ENCODE peak calls at places on chromosome 12, in eight cellular contexts. One of them, this sample, is unnamed.

GRCh38 chr12:52816189-52816588 is 2.3 kb upstream of the KRT4 start:
- DNase-seq in cardiac muscle cell: no peak
- DNase-seq in lung: no peak
- DNase-seq in Panc1: no peak
- DNase-seq in endothelial cell of umbilical vein: no peak
- DNase-seq in CD8-positive, alpha-beta T cell: no peak
- DNase-seq in CD4-positive, alpha-beta memory T cell: no peak
- DNase-seq in fibroblast of lung: no peak
- DNase-seq in this sample: no peak

GRCh38 chr12:94872671-94873367 is 130.7 kb downstream of the NDUFA12 start:
- DNase-seq in cardiac muscle cell: no peak
- DNase-seq in lung: no peak
- DNase-seq in Panc1: no peak
- DNase-seq in endothelial cell of umbilical vein: no peak
- DNase-seq in CD8-positive, alpha-beta T cell: no peak
- DNase-seq in CD4-positive, alpha-beta memory T cell: no peak
- DNase-seq in fibroblast of lung: no peak
- DNase-seq in this sample: no peak

GRCh38 chr12:95998611-95999300 is 2.6 kb upstream of the HAL start:
- DNase-seq in cardiac muscle cell: peak; percentile 78
- DNase-seq in lung: peak; percentile 36
- DNase-seq in Panc1: peak; percentile 25
- DNase-seq in endothelial cell of umbilical vein: peak; percentile 68
- DNase-seq in CD8-positive, alpha-beta T cell: peak; percentile 36
- DNase-seq in CD4-positive, alpha-beta memory T cell: peak; percentile 48
- DNase-seq in fibroblast of lung: peak; percentile 41
- DNase-seq in this sample: peak; percentile 76

GRCh38 chr12:84929486-84929885 is 16.9 kb upstream of the SLC6A15 start:
- DNase-seq in cardiac muscle cell: no peak
- DNase-seq in lung: no peak
- DNase-seq in Panc1: no peak
- DNase-seq in endothelial cell of umbilical vein: no peak
- DNase-seq in CD8-positive, alpha-beta T cell: no peak
- DNase-seq in CD4-positive, alpha-beta memory T cell: no peak
- DNase-seq in fibroblast of lung: peak; percentile 20
- DNase-seq in this sample: no peak

GRCh38 chr12:95605875-95606274 is 54.6 kb upstream of the USP44 start:
- DNase-seq in cardiac muscle cell: no peak
- DNase-seq in lung: no peak
- DNase-seq in Panc1: no peak
- DNase-seq in endothelial cell of umbilical vein: peak; percentile 97
- DNase-seq in CD8-positive, alpha-beta T cell: no peak
- DNase-seq in CD4-positive, alpha-beta memory T cell: no peak
- DNase-seq in fibroblast of lung: peak; percentile 41
- DNase-seq in this sample: no peak

GRCh38 chr12:1115471-1116242 is 124.6 kb downstream of the ERC1 start:
- DNase-seq in cardiac muscle cell: peak; percentile 71
- DNase-seq in lung: no peak
- DNase-seq in Panc1: no peak
- DNase-seq in endothelial cell of umbilical vein: peak; percentile 45
- DNase-seq in CD8-positive, alpha-beta T cell: no peak
- DNase-seq in CD4-positive, alpha-beta memory T cell: no peak
- DNase-seq in fibroblast of lung: peak; percentile 78
- DNase-seq in this sample: no peak

GRCh38 chr12:129903092-129903945 is 506 bp downstream of the TMEM132D start:
- DNase-seq in cardiac muscle cell: no peak
- DNase-seq in lung: no peak
- DNase-seq in Panc1: no peak
- DNase-seq in endothelial cell of umbilical vein: no peak
- DNase-seq in CD8-positive, alpha-beta T cell: no peak
- DNase-seq in CD4-positive, alpha-beta memory T cell: no peak
- DNase-seq in fibroblast of lung: peak; percentile 28
- DNase-seq in this sample: no peak

GRCh38 chr12:53205747-53206146 is 1.3 kb downstream of the ITGB7 start:
- DNase-seq in cardiac muscle cell: no peak
- DNase-seq in lung: no peak
- DNase-seq in Panc1: no peak
- DNase-seq in endothelial cell of umbilical vein: no peak
- DNase-seq in CD8-positive, alpha-beta T cell: peak; percentile 69
- DNase-seq in CD4-positive, alpha-beta memory T cell: peak; percentile 80
- DNase-seq in fibroblast of lung: peak; percentile 89
- DNase-seq in this sample: peak; percentile 40

GRCh38 chr12:1590083-1590979 is 4.0 kb downstream of the FBXL14 start:
- DNase-seq in cardiac muscle cell: peak; percentile 64
- DNase-seq in lung: no peak
- DNase-seq in Panc1: no peak
- DNase-seq in endothelial cell of umbilical vein: no peak
- DNase-seq in CD8-positive, alpha-beta T cell: no peak
- DNase-seq in CD4-positive, alpha-beta memory T cell: no peak
- DNase-seq in fibroblast of lung: peak; percentile 90
- DNase-seq in this sample: peak; percentile 13

GRCh38 chr12:116456683-116457082 is 102.5 kb upstream of the MAP1LC3B2 start:
- DNase-seq in cardiac muscle cell: peak; percentile 38
- DNase-seq in lung: no peak
- DNase-seq in Panc1: no peak
- DNase-seq in endothelial cell of umbilical vein: no peak
- DNase-seq in CD8-positive, alpha-beta T cell: no peak
- DNase-seq in CD4-positive, alpha-beta memory T cell: no peak
- DNase-seq in fibroblast of lung: no peak
- DNase-seq in this sample: no peak

GRCh38 chr12:63292476-63293228 is 141.7 kb upstream of the AVPR1A start:
- DNase-seq in cardiac muscle cell: no peak
- DNase-seq in lung: no peak
- DNase-seq in Panc1: no peak
- DNase-seq in endothelial cell of umbilical vein: peak; percentile 36
- DNase-seq in CD8-positive, alpha-beta T cell: no peak
- DNase-seq in CD4-positive, alpha-beta memory T cell: no peak
- DNase-seq in fibroblast of lung: peak; percentile 5
- DNase-seq in this sample: no peak

GRCh38 chr12:53097564-53098353 is at the start of gene IGFBP6:
- DNase-seq in cardiac muscle cell: peak; percentile 69
- DNase-seq in lung: no peak
- DNase-seq in Panc1: no peak
- DNase-seq in endothelial cell of umbilical vein: peak; percentile 45
- DNase-seq in CD8-positive, alpha-beta T cell: peak; percentile 55
- DNase-seq in CD4-positive, alpha-beta memory T cell: peak; percentile 62
- DNase-seq in fibroblast of lung: peak; percentile 64
- DNase-seq in this sample: peak; percentile 56

GRCh38 chr12:58712981-58713380 is 207.3 kb downstream of the LRIG3 start:
- DNase-seq in cardiac muscle cell: no peak
- DNase-seq in lung: no peak
- DNase-seq in Panc1: no peak
- DNase-seq in endothelial cell of umbilical vein: no peak
- DNase-seq in CD8-positive, alpha-beta T cell: no peak
- DNase-seq in CD4-positive, alpha-beta memory T cell: no peak
- DNase-seq in fibroblast of lung: peak; percentile 32
- DNase-seq in this sample: no peak

GRCh38 chr12:25100203-25100602 is 94.8 kb downstream of the DNAI7 start:
- DNase-seq in cardiac muscle cell: no peak
- DNase-seq in lung: no peak
- DNase-seq in Panc1: no peak
- DNase-seq in endothelial cell of umbilical vein: no peak
- DNase-seq in CD8-positive, alpha-beta T cell: no peak
- DNase-seq in CD4-positive, alpha-beta memory T cell: no peak
- DNase-seq in fibroblast of lung: no peak
- DNase-seq in this sample: no peak

GRCh38 chr12:106994579-106995220 is 7.8 kb upstream of the MTERF2 start:
- DNase-seq in cardiac muscle cell: peak; percentile 18
- DNase-seq in lung: no peak
- DNase-seq in Panc1: no peak
- DNase-seq in endothelial cell of umbilical vein: no peak
- DNase-seq in CD8-positive, alpha-beta T cell: no peak
- DNase-seq in CD4-positive, alpha-beta memory T cell: no peak
- DNase-seq in fibroblast of lung: peak; percentile 68
- DNase-seq in this sample: no peak

GRCh38 chr12:7399089-7399488 is 44.9 kb downstream of the CD163L1 start:
- DNase-seq in cardiac muscle cell: no peak
- DNase-seq in lung: no peak
- DNase-seq in Panc1: no peak
- DNase-seq in endothelial cell of umbilical vein: no peak
- DNase-seq in CD8-positive, alpha-beta T cell: no peak
- DNase-seq in CD4-positive, alpha-beta memory T cell: no peak
- DNase-seq in fibroblast of lung: no peak
- DNase-seq in this sample: no peak

GRCh38 chr12:124833693-124834122 is 30.0 kb downstream of the SCARB1 start:
- DNase-seq in cardiac muscle cell: peak; percentile 29
- DNase-seq in lung: no peak
- DNase-seq in Panc1: no peak
- DNase-seq in endothelial cell of umbilical vein: no peak
- DNase-seq in CD8-positive, alpha-beta T cell: no peak
- DNase-seq in CD4-positive, alpha-beta memory T cell: no peak
- DNase-seq in fibroblast of lung: no peak
- DNase-seq in this sample: no peak

GRCh38 chr12:54588110-54588831 is at the start of gene PPP1R1A:
- DNase-seq in cardiac muscle cell: peak; percentile 83
- DNase-seq in lung: no peak
- DNase-seq in Panc1: no peak
- DNase-seq in endothelial cell of umbilical vein: no peak
- DNase-seq in CD8-positive, alpha-beta T cell: no peak
- DNase-seq in CD4-positive, alpha-beta memory T cell: no peak
- DNase-seq in fibroblast of lung: no peak
- DNase-seq in this sample: peak; percentile 56

GRCh38 chr12:69071091-69071370 is 138.1 kb upstream of the CPM start:
- DNase-seq in cardiac muscle cell: no peak
- DNase-seq in lung: no peak
- DNase-seq in Panc1: no peak
- DNase-seq in endothelial cell of umbilical vein: no peak
- DNase-seq in CD8-positive, alpha-beta T cell: no peak
- DNase-seq in CD4-positive, alpha-beta memory T cell: no peak
- DNase-seq in fibroblast of lung: no peak
- DNase-seq in this sample: no peak

DNA sequence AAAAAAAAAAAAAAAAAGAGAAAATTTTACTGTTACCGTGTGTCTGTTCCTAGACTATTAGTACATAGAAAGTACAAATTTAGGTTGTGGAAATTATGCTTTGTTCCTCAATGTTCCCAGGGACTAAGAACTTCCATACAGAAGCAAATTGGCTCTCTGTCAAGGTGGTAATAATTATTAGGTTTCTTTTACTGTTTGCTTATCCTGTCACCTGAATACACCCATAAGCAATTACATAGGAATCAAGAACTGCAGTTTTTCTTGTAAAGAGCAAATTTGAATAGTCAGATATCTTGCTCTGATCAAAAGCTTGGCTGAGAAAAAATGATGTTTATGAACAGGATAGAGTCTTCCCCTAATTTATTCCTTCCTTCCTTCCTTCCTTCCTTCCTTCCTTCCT is 191.2 kb downstream of the AEBP2 start:
- DNase-seq in cardiac muscle cell: no peak
- DNase-seq in lung: no peak
- DNase-seq in Panc1: no peak
- DNase-seq in endothelial cell of umbilical vein: no peak
- DNase-seq in CD8-positive, alpha-beta T cell: no peak
- DNase-seq in CD4-positive, alpha-beta memory T cell: no peak
- DNase-seq in fibroblast of lung: no peak
- DNase-seq in this sample: no peak
- H3K27ac ChIP-seq in cardiac muscle cell: no peak overlapping the region
- H3K27ac ChIP-seq in lung: no peak overlapping the region
- H3K27ac ChIP-seq in Panc1: no peak overlapping the region
- H3K27ac ChIP-seq in endothelial cell of umbilical vein: no peak overlapping the region
- H3K27ac ChIP-seq in CD8-positive, alpha-beta T cell: no peak overlapping the region
- H3K27ac ChIP-seq in CD4-positive, alpha-beta memory T cell: no peak overlapping the region
- H3K27ac ChIP-seq in fibroblast of lung: no peak overlapping the region
- H3K27ac ChIP-seq in this sample: no peak overlapping the region

GRCh38 chr12:51389302-51389999 is 1.8 kb downstream of the GALNT6 start:
- DNase-seq in cardiac muscle cell: no peak
- DNase-seq in lung: no peak
- DNase-seq in Panc1: no peak
- DNase-seq in endothelial cell of umbilical vein: no peak
- DNase-seq in CD8-positive, alpha-beta T cell: peak; percentile 36
- DNase-seq in CD4-positive, alpha-beta memory T cell: no peak
- DNase-seq in fibroblast of lung: peak; percentile 75
- DNase-seq in this sample: peak; percentile 48
- H3K4me1 ChIP-seq in cardiac muscle cell: peaks cover 13% of the 10 kb centered on the region
- H3K4me1 ChIP-seq in lung: no peaks in the 10 kb centered on the region
- H3K4me1 ChIP-seq in Panc1: peaks cover 6% of the 10 kb centered on the region
- H3K4me1 ChIP-seq in endothelial cell of umbilical vein: peaks cover 27% of the 10 kb centered on the region
- H3K4me1 ChIP-seq in CD8-positive, alpha-beta T cell: peaks cover 47% of the 10 kb centered on the region
- H3K4me1 ChIP-seq in CD4-positive, alpha-beta memory T cell: peaks cover 56% of the 10 kb centered on the region
- H3K4me1 ChIP-seq in fibroblast of lung: peaks cover 39% of the 10 kb centered on the region
- H3K4me1 ChIP-seq in this sample: peaks cover 9% of the 10 kb centered on the region

GRCh38 chr12:100716949-100717732 is 77.4 kb upstream of the ANO4 start:
- DNase-seq in cardiac muscle cell: peak; percentile 71
- DNase-seq in lung: no peak
- DNase-seq in Panc1: no peak
- DNase-seq in endothelial cell of umbilical vein: no peak
- DNase-seq in CD8-positive, alpha-beta T cell: no peak
- DNase-seq in CD4-positive, alpha-beta memory T cell: no peak
- DNase-seq in fibroblast of lung: peak; percentile 36
- DNase-seq in this sample: no peak
- H3K27ac ChIP-seq in cardiac muscle cell: no peak overlapping the region
- H3K27ac ChIP-seq in lung: no peak overlapping the region
- H3K27ac ChIP-seq in Panc1: no peak overlapping the region
- H3K27ac ChIP-seq in endothelial cell of umbilical vein: no peak overlapping the region
- H3K27ac ChIP-seq in CD8-positive, alpha-beta T cell: no peak overlapping the region
- H3K27ac ChIP-seq in CD4-positive, alpha-beta memory T cell: no peak overlapping the region
- H3K27ac ChIP-seq in fibroblast of lung: no peak overlapping the region
- H3K27ac ChIP-seq in this sample: no peak overlapping the region

GRCh38 chr12:132139912-132140311 is 4.2 kb downstream of the DDX51 start:
- DNase-seq in cardiac muscle cell: no peak
- DNase-seq in lung: no peak
- DNase-seq in Panc1: no peak
- DNase-seq in endothelial cell of umbilical vein: no peak
- DNase-seq in CD8-positive, alpha-beta T cell: no peak
- DNase-seq in CD4-positive, alpha-beta memory T cell: no peak
- DNase-seq in fibroblast of lung: no peak
- DNase-seq in this sample: no peak

GRCh38 chr12:132140918-132141841 is 2.9 kb downstream of the DDX51 start:
- DNase-seq in cardiac muscle cell: no peak
- DNase-seq in lung: no peak
- DNase-seq in Panc1: no peak
- DNase-seq in endothelial cell of umbilical vein: no peak
- DNase-seq in CD8-positive, alpha-beta T cell: no peak
- DNase-seq in CD4-positive, alpha-beta memory T cell: no peak
- DNase-seq in fibroblast of lung: no peak
- DNase-seq in this sample: no peak

GRCh38 chr12:132141976-132142678 is 2.0 kb downstream of the DDX51 start:
- DNase-seq in cardiac muscle cell: no peak
- DNase-seq in lung: no peak
- DNase-seq in Panc1: no peak
- DNase-seq in endothelial cell of umbilical vein: no peak
- DNase-seq in CD8-positive, alpha-beta T cell: no peak
- DNase-seq in CD4-positive, alpha-beta memory T cell: no peak
- DNase-seq in fibroblast of lung: no peak
- DNase-seq in this sample: no peak

GRCh38 chr12:132138941-132139871 is 4.9 kb downstream of the DDX51 start:
- DNase-seq in cardiac muscle cell: no peak
- DNase-seq in lung: no peak
- DNase-seq in Panc1: no peak
- DNase-seq in endothelial cell of umbilical vein: no peak
- DNase-seq in CD8-positive, alpha-beta T cell: no peak
- DNase-seq in CD4-positive, alpha-beta memory T cell: no peak
- DNase-seq in fibroblast of lung: no peak
- DNase-seq in this sample: no peak

DNA sequence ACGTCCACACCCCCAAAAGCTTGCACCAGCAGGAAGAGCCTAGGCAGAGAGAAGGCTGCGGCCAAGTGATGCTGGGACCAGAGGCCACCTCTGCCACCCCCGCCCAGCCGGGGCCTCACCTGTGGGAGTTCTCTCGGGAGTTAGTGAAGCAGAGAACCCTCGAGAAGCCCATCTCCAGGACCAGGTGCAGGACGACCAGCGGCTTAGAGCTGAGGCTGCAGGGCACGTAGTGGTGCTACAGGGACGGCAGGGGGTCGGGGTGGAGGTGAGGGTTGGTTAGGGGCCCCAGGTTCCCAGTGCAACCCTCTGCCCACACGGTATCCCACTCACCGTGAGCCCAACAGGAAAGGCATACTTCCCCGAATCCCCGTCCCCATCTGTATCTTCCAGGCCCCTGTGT is 3.6 kb downstream of the DDX51 start:
- DNase-seq in cardiac muscle cell: no peak
- DNase-seq in lung: no peak
- DNase-seq in Panc1: no peak
- DNase-seq in endothelial cell of umbilical vein: no peak
- DNase-seq in CD8-positive, alpha-beta T cell: no peak
- DNase-seq in CD4-positive, alpha-beta memory T cell: no peak
- DNase-seq in fibroblast of lung: no peak
- DNase-seq in this sample: no peak
- H3K4me1 ChIP-seq in cardiac muscle cell: peaks cover 10% of the 10 kb centered on the region
- H3K4me1 ChIP-seq in lung: peaks cover 3% of the 10 kb centered on the region
- H3K4me1 ChIP-seq in Panc1: peaks cover 13% of the 10 kb centered on the region
- H3K4me1 ChIP-seq in endothelial cell of umbilical vein: peaks cover 14% of the 10 kb centered on the region
- H3K4me1 ChIP-seq in CD8-positive, alpha-beta T cell: peaks cover 20% of the 10 kb centered on the region
- H3K4me1 ChIP-seq in CD4-positive, alpha-beta memory T cell: peaks cover 23% of the 10 kb centered on the region
- H3K4me1 ChIP-seq in fibroblast of lung: peaks cover 4% of the 10 kb centered on the region
- H3K4me1 ChIP-seq in this sample: no peaks in the 10 kb centered on the region